ENCODE peak calls at places on chromosomes 16 and 17, in ten cellular contexts. C is progenitor cell of endocrine pancreas; B is NCI-H345; Y is EH; I is occipital lobe; Q is T-helper 2 cell; K is A549; G is H9; Z is effector CD4-positive, alpha-beta T cell; J is SJCRH30. N is an unnamed sample.

GRCh38 chr17:21200590-21201301 is 13.2 kb downstream of the TMEM11 start:
- DNase-seq in C (no peak), B (no peak), Y (no peak), I (no peak), Q (no peak), K (no peak), G (no peak), Z (no peak), J (no peak), N (no peak)

GRCh38 chr16:4500283-4500682 is 24.1 kb downstream of the HMOX2 start:
- DNase-seq in C (no peak), B (no peak), Y (peak; percentile 90), I (no peak), Q (no peak), K (peak; percentile 67), G (no peak), Z (no peak), J (no peak), N (no peak)

GRCh38 chr16:21159281-21159951 is 942 bp downstream of the LDAF1 start:
- DNase-seq in C (peak; percentile 21), B (no peak), Y (no peak), I (no peak), Q (peak; percentile 24), K (no peak), G (peak; percentile 71), Z (no peak), J (no peak), N (no peak)

GRCh38 chr16:23505942-23506605 is 4.2 kb downstream of the GGA2 start:
- DNase-seq in C (no peak), B (no peak), Y (peak; percentile 30), I (no peak), Q (no peak), K (no peak), G (no peak), Z (no peak), J (peak; percentile 37), N (no peak)

GRCh38 chr17:29495011-29495410 is 71.8 kb downstream of the ABHD15 start:
- DNase-seq in C (no peak), B (no peak), Y (peak; percentile 59), I (no peak), Q (no peak), K (no peak), G (no peak), Z (no peak), J (no peak), N (no peak)

GRCh38 chr16:35391328-35391727 is 1931.9 kb downstream of the TP53TG3F start:
- DNase-seq in C (no peak), B (peak; percentile 33), Y (peak; percentile 9), I (peak; percentile 3), Q (peak; percentile 12), K (no peak), G (peak; percentile 30), Z (no peak), J (peak; percentile 64), N (peak; percentile 42)

GRCh38 chr17:79715318-79716182 is 15.2 kb upstream of the ENPP7 start:
- DNase-seq in C (no peak), B (no peak), Y (no peak), I (no peak), Q (no peak), K (no peak), G (no peak), Z (no peak), J (no peak), N (no peak)

GRCh38 chr17:8053600-8053999 is 14.7 kb downstream of the ALOX15B start:
- DNase-seq in C (no peak), B (no peak), Y (peak; percentile 20), I (no peak), Q (no peak), K (no peak), G (no peak), Z (no peak), J (no peak), N (no peak)

GRCh38 chr17:40547079-40547784 is 18.0 kb downstream of the CCR7 start:
- DNase-seq in C (no peak), B (peak; percentile 98), Y (no peak), I (no peak), Q (peak; percentile 84), K (no peak), G (peak; percentile 35), Z (peak; percentile 43), J (peak; percentile 99), N (peak; percentile 94)